ENCODE peak calls at places on chromosomes 7 and 10, in nine cellular contexts. B, H, U, G, I, M, F, Z and O are unnamed samples.

GRCh38 chr10:64773357-64773756 is 1252.2 kb downstream of the REEP3 start:
- DNase-seq in M (no peak), Z (no peak), I (no peak), U (no peak), H (no peak), G (no peak), F (no peak), B (no peak), O (no peak)

GRCh38 chr10:86106616-86107015 is 260.0 kb downstream of the GRID1 start:
- DNase-seq in F (no peak), Z (no peak), G (no peak), B (no peak), M (no peak), U (no peak), I (no peak), H (no peak), O (no peak)

GRCh38 chr10:86782691-86783418 is 26.4 kb downstream of the BMPR1A start:
- DNase-seq in Z (no peak), I (no peak), U (no peak), F (no peak), B (no peak), H (no peak), M (no peak), G (no peak), O (no peak)

GRCh38 chr7:29120955-29121354 is 25.4 kb downstream of the CPVL start:
- DNase-seq in F (no peak), H (no peak), G (no peak), I (no peak), Z (no peak), U (no peak), M (no peak), B (no peak), O (no peak)

GRCh38 chr7:132361146-132361545 is 215.1 kb downstream of the PLXNA4 start:
- DNase-seq in U (no peak), B (no peak), G (no peak), I (no peak), F (no peak), H (no peak), M (no peak), Z (no peak), O (no peak)

GRCh38 chr7:6443372-6443941 is 4.3 kb downstream of the DAGLB start:
- DNase-seq in M (peak), U (no peak), I (no peak), Z (no peak), G (no peak), F (no peak), B (no peak), H (no peak), O (no peak)

GRCh38 chr7:149823631-149824199 is 14.5 kb upstream of the ZNF862 start:
- DNase-seq in U (no peak), F (no peak), B (no peak), I (no peak), G (no peak), M (no peak), H (no peak), Z (no peak), O (no peak)

GRCh38 chr10:101224910-101225823 is 4.1 kb downstream of the LBX1 start:
- DNase-seq in M (no peak), I (no peak), H (no peak), U (no peak), F (no peak), G (no peak), B (no peak), Z (no peak), O (no peak)

GRCh38 chr10:26573674-26574073 is 123.8 kb upstream of the PDSS1 start:
- DNase-seq in Z (no peak), M (no peak), B (no peak), U (no peak), I (no peak), G (no peak), F (no peak), H (no peak), O (no peak)

GRCh38 chr10:125149278-125150047 is 10.9 kb downstream of the CTBP2 start:
- DNase-seq in F (no peak), U (no peak), G (peak), H (no peak), Z (no peak), I (no peak), M (peak), B (peak), O (peak)

GRCh38 chr7:151867912-151868804 is 8.8 kb downstream of the PRKAG2 start:
- DNase-seq in B (peak), G (peak), H (no peak), Z (no peak), I (no peak), U (no peak), M (no peak), F (no peak), O (peak)

GRCh38 chr7:81399461-81399860 is 370.4 kb downstream of the HGF start:
- DNase-seq in Z (no peak), B (no peak), I (no peak), M (no peak), H (no peak), F (no peak), U (no peak), G (no peak), O (no peak)

GRCh38 chr7:74164985-74165456 is 9.1 kb upstream of the EIF4H start:
- DNase-seq in F (no peak), U (no peak), H (no peak), Z (no peak), M (peak), G (peak), B (no peak), I (no peak), O (no peak)

GRCh38 chr7:30652951-30653641 is 29.2 kb downstream of the CRHR2 start:
- DNase-seq in Z (no peak), U (no peak), M (no peak), F (no peak), I (no peak), B (no peak), H (no peak), G (no peak), O (no peak)

GRCh38 chr7:124783271-124783670 is 17.7 kb upstream of the GPR37 start:
- DNase-seq in B (no peak), H (no peak), F (no peak), Z (no peak), G (no peak), I (no peak), M (no peak), U (no peak), O (no peak)

GRCh38 chr7:36265720-36266119 is 112.7 kb downstream of the EEPD1 start:
- DNase-seq in U (no peak), G (no peak), M (peak), Z (no peak), B (no peak), F (no peak), I (no peak), H (no peak), O (no peak)